ENCODE peak calls at places on chromosomes 3 and 15, in four cellular contexts. I is K562, V is H1, U is HepG2. W is an unnamed sample.

GRCh38 chr3:8458711-8459110 is 42.9 kb upstream of the LMCD1 start:
- DNase-seq in I (no peak), V (no peak), U (no peak), W (no peak)

GRCh38 chr3:3619815-3620214 is 179.4 kb upstream of the LRRN1 start:
- DNase-seq in I (no peak), V (no peak), U (no peak), W (no peak)

GRCh38 chr3:140529096-140529495 is 148.8 kb upstream of the TRIM42 start:
- DNase-seq in I (no peak), V (no peak), U (no peak), W (no peak)

GRCh38 chr3:11154036-11154952 is at the start of gene HRH1:
- DNase-seq in I (no peak), V (peak; percentile 60), U (no peak), W (no peak)

GRCh38 chr3:159824341-159824740 is 164.3 kb upstream of the IL12A start:
- DNase-seq in I (no peak), V (no peak), U (peak; percentile 34), W (peak; percentile 56)

GRCh38 chr15:31200735-31201151 is 99.2 kb upstream of the TRPM1 start:
- DNase-seq in I (peak; percentile 40), V (peak; percentile 76), U (peak; percentile 46), W (no peak)

GRCh38 chr3:180102134-180102533 is 65.4 kb upstream of the PEX5L start:
- DNase-seq in I (no peak), V (peak; percentile 49), U (peak; percentile 6), W (no peak)

GRCh38 chr15:99425666-99426301 is 140.0 kb upstream of the MEF2A start:
- DNase-seq in I (no peak), V (no peak), U (no peak), W (no peak)

GRCh38 chr15:35080226-35080625 is 4.9 kb downstream of the NANOGP8 start:
- DNase-seq in I (no peak), V (no peak), U (no peak), W (no peak)

GRCh38 chr3:194447161-194447560 is 39.6 kb downstream of the ATP13A3 start:
- DNase-seq in I (peak; percentile 30), V (no peak), U (peak; percentile 67), W (no peak)

GRCh38 chr3:128556384-128556783 is 63.4 kb upstream of the GATA2 start:
- DNase-seq in I (no peak), V (no peak), U (no peak), W (no peak)

GRCh38 chr15:88681610-88682221 is 42.9 kb downstream of the ISG20 start:
- DNase-seq in I (no peak), V (peak; percentile 40), U (peak; percentile 79), W (no peak)

GRCh38 chr3:33840179-33840578 is 41.7 kb downstream of the PDCD6IP start:
- DNase-seq in I (no peak), V (no peak), U (no peak), W (no peak)

GRCh38 chr15:40511472-40512133 is 40.8 kb downstream of the CHST14 start:
- DNase-seq in I (peak; percentile 89), V (peak; percentile 85), U (peak; percentile 62), W (no peak)

GRCh38 chr3:129560269-129560787 is 17.4 kb downstream of the H1-8 start:
- DNase-seq in I (no peak), V (no peak), U (no peak), W (no peak)

GRCh38 chr3:106227068-106227467 is 358.3 kb upstream of the CBLB start:
- DNase-seq in I (no peak), V (no peak), U (no peak), W (no peak)

GRCh38 chr15:73832657-73833056 is 40.7 kb upstream of the TBC1D21 start:
- DNase-seq in I (no peak), V (no peak), U (no peak), W (no peak)

GRCh38 chr3:106204160-106204868 is 335.5 kb upstream of the CBLB start:
- DNase-seq in I (no peak), V (no peak), U (no peak), W (no peak)

GRCh38 chr3:158167737-158168469 is 58.0 kb downstream of the RSRC1 start:
- DNase-seq in I (peak; percentile 78), V (no peak), U (peak; percentile 28), W (peak; percentile 89)

GRCh38 chr15:57297163-57297593 is 79.1 kb upstream of the CGNL1 start:
- DNase-seq in I (no peak), V (peak; percentile 46), U (no peak), W (no peak)

GRCh38 chr15:57301307-57301706 is 75.0 kb upstream of the CGNL1 start:
- DNase-seq in I (no peak), V (peak; percentile 36), U (no peak), W (no peak)

GRCh38 chr15:57297630-57298029 is 78.7 kb upstream of the CGNL1 start:
- DNase-seq in I (no peak), V (peak; percentile 39), U (no peak), W (no peak)

GRCh38 chr15:57298204-57298603 is 78.1 kb upstream of the CGNL1 start:
- DNase-seq in I (no peak), V (no peak), U (no peak), W (no peak)

GRCh38 chr15:57298843-57299550 is 77.3 kb upstream of the CGNL1 start:
- DNase-seq in I (no peak), V (peak; percentile 36), U (no peak), W (no peak)
- TF ChIP-seq ZNF274 in I (no peak), V (no peak), U (no peak), W (no peak)

GRCh38 chr3:135965506-135966348 is at the start of gene PPP2R3A:
- DNase-seq in I (peak; percentile 80), V (peak; percentile 93), U (peak; percentile 18), W (peak; percentile 64)
- TF ChIP-seq POLR2A in I (no peak), V (peak; percentile 76), U (no peak), W (no peak)

DNA sequence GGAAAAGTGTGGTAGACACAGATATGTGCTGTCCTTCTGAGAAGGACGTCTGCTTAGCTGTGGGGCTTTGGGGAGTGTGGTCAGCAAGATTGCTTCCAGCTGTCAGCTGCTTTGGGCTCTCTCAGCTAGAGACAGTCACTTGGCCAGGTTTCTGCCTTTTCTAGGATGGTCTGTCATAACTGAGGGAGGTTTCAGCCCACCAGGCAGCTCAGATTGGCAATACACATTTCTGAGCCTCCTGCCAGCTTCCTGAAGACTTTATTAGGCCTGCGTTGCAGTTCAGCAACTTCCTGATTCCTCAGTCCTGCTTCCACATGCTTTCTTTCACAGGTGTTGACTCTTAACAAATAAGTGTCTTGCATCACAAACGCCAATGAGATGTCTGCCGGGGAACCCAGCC is 286.5 kb downstream of the SQOR start:
- DNase-seq in I (no peak), V (no peak), U (peak; percentile 10), W (no peak)
- TF ChIP-seq ATF3 in I (no peak), V (no peak), U (no peak), W (no peak)

DNA sequence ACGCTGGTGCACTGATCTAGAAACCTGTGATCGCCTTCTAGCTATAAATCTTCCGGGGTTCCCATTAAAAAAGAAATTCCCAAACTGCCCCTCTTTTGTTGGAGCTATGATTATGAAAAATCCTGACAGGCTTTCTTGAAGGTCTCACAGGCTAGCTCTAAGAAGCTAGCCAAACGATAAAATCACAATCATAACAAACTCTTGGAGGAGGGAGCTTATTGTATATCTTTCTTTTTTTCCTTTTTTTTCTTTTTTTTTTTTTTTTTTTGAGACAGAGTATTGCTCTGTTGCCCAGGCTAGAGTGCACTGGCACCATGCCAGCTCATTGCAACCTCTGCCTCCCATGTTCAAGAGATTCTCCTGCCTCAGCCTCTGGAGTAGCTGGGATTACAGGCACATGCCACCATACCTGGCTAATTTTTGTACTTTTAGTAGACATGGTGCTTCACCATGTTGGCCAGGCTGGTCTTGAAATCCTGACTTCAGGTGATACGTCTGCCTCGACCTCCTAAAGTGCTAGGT is 72.0 kb downstream of the MYO1E start:
- DNase-seq in I (no peak), V (no peak), U (no peak), W (no peak)
- TF ChIP-seq ZNF274 in I (no peak), V (no peak), U (no peak), W (no peak)

DNA sequence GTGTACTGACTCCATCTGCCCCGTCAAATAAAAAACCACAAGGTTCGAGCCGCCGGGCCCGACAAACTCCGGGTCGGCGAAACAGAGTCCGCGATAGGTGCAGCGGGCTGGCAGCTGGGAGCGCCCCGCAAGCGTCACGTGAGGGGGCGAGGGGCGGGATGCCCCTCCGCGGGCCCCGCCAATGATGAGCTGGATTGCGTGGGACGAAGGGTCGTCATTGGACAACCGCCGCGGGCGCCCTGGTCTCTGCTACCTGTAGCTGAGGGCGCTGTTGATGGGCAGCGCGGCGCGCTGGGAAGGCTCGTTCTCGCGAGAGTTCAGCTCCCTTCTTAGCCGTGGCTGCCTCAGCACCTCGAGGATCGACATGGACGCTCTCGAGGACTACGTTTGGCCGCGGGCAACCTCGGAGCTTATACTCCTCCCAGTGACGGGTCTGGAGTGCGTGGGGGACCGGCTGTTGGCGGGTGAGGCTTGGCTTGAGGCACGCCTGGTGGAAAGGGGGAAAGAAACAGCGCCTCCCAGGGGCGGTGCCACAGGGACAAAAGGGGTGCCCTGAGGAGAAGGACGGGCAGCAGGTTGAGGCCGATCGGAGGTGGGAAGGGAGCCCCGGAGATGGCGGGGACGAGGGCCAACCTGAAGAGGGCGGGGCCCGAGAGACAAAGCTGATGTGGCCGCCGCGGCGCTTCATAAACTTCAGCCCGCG is at the start of gene WDR6:
- DNase-seq in I (peak; percentile 97), V (peak; percentile 96), U (peak; percentile 95), W (peak; percentile 94)
- TF ChIP-seq POLR2A in I (peak; percentile 94), V (no peak), U (no peak), W (peak; percentile 74)

DNA sequence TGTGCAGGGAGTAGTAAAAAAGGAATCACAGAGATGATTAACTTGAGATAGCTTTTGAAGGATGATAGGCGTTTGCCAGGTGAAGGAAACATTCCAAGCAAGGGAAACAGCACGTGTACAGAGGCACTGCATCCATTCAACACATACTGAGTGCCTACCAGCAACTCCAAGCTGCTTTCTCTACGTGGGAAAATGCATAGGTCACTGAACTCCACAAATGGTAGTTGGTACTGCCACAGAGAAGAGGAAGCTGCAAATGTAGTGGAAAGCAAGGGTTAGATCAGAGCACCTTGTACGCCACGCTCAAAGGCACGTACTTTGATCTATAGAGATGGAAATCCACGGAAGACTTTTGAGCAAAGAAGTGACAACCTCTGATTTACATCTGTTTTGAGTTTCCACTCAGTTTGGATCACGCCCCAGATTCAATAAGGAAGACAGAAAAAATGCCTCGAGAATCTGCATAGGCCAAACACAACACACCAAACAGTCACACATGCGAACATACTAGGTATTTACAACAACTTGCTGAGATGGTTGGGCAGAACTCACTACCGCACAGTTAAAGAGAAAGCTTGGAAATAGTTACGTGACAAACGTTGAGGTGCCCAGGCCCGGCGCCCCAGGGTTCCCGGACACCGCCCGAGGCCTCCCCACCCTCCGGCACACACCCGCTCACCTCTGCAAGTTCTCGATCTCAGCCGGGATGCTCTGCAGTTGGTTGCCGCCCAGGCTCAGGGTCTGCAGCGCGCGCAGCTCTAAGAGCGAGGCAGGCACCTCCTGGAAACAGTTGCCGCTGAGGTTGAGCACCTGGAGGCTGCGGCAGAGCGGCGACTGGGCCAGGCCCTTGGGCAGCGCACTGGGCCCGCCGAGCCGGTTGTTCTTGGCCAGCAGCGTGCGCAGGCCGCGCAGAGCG is 831 bp downstream of the LRRC58 start:
- DNase-seq in I (no peak), V (no peak), U (peak; percentile 6), W (no peak)
- TF ChIP-seq ATF3 in I (no peak), V (no peak), U (no peak), W (no peak)

GRCh38 chr3:113979916-113980315 is 32.1 kb downstream of the ZDHHC23 start:
- DNase-seq in I (no peak), V (no peak), U (no peak), W (no peak)

GRCh38 chr3:113983544-113983943 is 35.7 kb downstream of the ZDHHC23 start:
- DNase-seq in I (no peak), V (no peak), U (no peak), W (no peak)

GRCh38 chr3:113981803-113982202 is 34.0 kb downstream of the ZDHHC23 start:
- DNase-seq in I (no peak), V (no peak), U (no peak), W (no peak)

GRCh38 chr3:113985526-113985925 is 37.7 kb downstream of the ZDHHC23 start:
- DNase-seq in I (no peak), V (no peak), U (no peak), W (no peak)
- TF ChIP-seq ZNF274 in I (no peak), V (no peak), U (no peak), W (no peak)

W was measured in HCT116.